ENCODE peak calls at places on chromosomes 3 and 15, in six cellular contexts. R is A549, D is K562, U is suprapubic skin, P is GM12891, C is heart left ventricle. Y is an unnamed sample.
A peak's percentile ranks its signal among the peaks of the same experiment; 100 is the strongest.

GRCh38 chr3:129010316-129010956 is 9.3 kb downstream of the EFCC1 start:
- DNase-seq in R (no peak), D (no peak), U (no peak), P (no peak), C (no peak), Y (no peak)

GRCh38 chr3:46707601-46708011 is 6.4 kb downstream of the TMIE start:
- DNase-seq in R (no peak), D (no peak), U (peak; percentile 25), P (no peak), C (peak; percentile 15), Y (no peak)

GRCh38 chr15:58179741-58180381 is 41.7 kb downstream of the AQP9 start:
- DNase-seq in R (no peak), D (peak; percentile 92), U (no peak), P (no peak), C (no peak), Y (no peak)

GRCh38 chr15:94028121-94028520 is 203.2 kb upstream of the MCTP2 start:
- DNase-seq in R (no peak), D (no peak), U (no peak), P (no peak), C (no peak), Y (no peak)

GRCh38 chr3:194103475-194103874 is 32.5 kb upstream of the HES1 start:
- DNase-seq in R (no peak), D (no peak), U (no peak), P (peak; percentile 42), C (no peak), Y (no peak)

GRCh38 chr3:160929595-160929994 is 173.6 kb downstream of the PPM1L start:
- DNase-seq in R (no peak), D (peak; percentile 3), U (no peak), P (no peak), C (peak; percentile 58), Y (no peak)

GRCh38 chr15:99163271-99164062 is 58.6 kb downstream of the SYNM start:
- DNase-seq in R (no peak), D (no peak), U (no peak), P (no peak), C (no peak), Y (no peak)

GRCh38 chr3:189531271-189531670 is 99.9 kb upstream of the TP63 start:
- DNase-seq in R (no peak), D (no peak), U (no peak), P (no peak), C (no peak), Y (no peak)

GRCh38 chr3:114144909-114145688 is 33.8 kb downstream of the DRD3 start:
- DNase-seq in R (no peak), D (no peak), U (no peak), P (no peak), C (no peak), Y (peak; percentile 54)

GRCh38 chr3:63847718-63848450 is 15.7 kb downstream of the THOC7 start:
- DNase-seq in R (no peak), D (no peak), U (no peak), P (no peak), C (no peak), Y (no peak)

GRCh38 chr3:23648965-23649328 is 156.8 kb upstream of the UBE2E1 start:
- DNase-seq in R (no peak), D (no peak), U (no peak), P (no peak), C (no peak), Y (no peak)

GRCh38 chr15:64130159-64130558 is 21.4 kb upstream of the SNX22 start:
- DNase-seq in R (no peak), D (no peak), U (no peak), P (no peak), C (no peak), Y (no peak)

GRCh38 chr15:22873204-22873701 is 34.8 kb downstream of the NIPA2 start:
- DNase-seq in R (no peak), D (no peak), U (no peak), P (no peak), C (no peak), Y (peak; percentile 74)

GRCh38 chr3:124386006-124386405 is 344.2 kb upstream of the UMPS start:
- DNase-seq in R (no peak), D (no peak), U (no peak), P (no peak), C (no peak), Y (no peak)

GRCh38 chr15:91104111-91104510 is 4.1 kb downstream of the SV2B start:
- DNase-seq in R (no peak), D (no peak), U (peak; percentile 74), P (no peak), C (peak; percentile 52), Y (no peak)

GRCh38 chr3:172096881-172097420 is 57.6 kb downstream of the FNDC3B start:
- DNase-seq in R (peak; percentile 19), D (peak; percentile 77), U (no peak), P (no peak), C (no peak), Y (no peak)

GRCh38 chr3:105827959-105828358 is 40.9 kb downstream of the CBLB start:
- DNase-seq in R (peak; percentile 49), D (peak; percentile 40), U (no peak), P (no peak), C (no peak), Y (peak; percentile 28)

GRCh38 chr3:25429441-25429907 is 1.4 kb downstream of the RARB start:
- DNase-seq in R (no peak), D (no peak), U (no peak), P (no peak), C (no peak), Y (no peak)

GRCh38 chr3:71380096-71380495 is 203.4 kb downstream of the FOXP1 start:
- DNase-seq in R (peak; percentile 8), D (peak; percentile 46), U (no peak), P (no peak), C (no peak), Y (no peak)

GRCh38 chr15:60972866-60973265 is 256.2 kb downstream of the RORA start:
- DNase-seq in R (no peak), D (peak; percentile 3), U (no peak), P (no peak), C (no peak), Y (no peak)

GRCh38 chr3:10413041-10413440 is 92.1 kb upstream of the SEC13 start:
- DNase-seq in R (no peak), D (no peak), U (no peak), P (no peak), C (no peak), Y (no peak)

GRCh38 chr3:53803816-53804545 is 42.2 kb downstream of the CHDH start:
- DNase-seq in R (no peak), D (no peak), U (no peak), P (no peak), C (no peak), Y (no peak)

GRCh38 chr3:134487406-134487805 is 1.5 kb downstream of the CEP63 start:
- DNase-seq in R (no peak), D (peak; percentile 21), U (no peak), P (peak; percentile 23), C (no peak), Y (no peak)
- TF ChIP-seq POLR2A in R (no peak), D (no peak), U (no peak), P (peak; percentile 43), C (no peak), Y (no peak)

GRCh38 chr15:40747685-40748631 is 7.1 kb downstream of the RMDN3 start:
- DNase-seq in R (no peak), D (peak; percentile 53), U (no peak), P (no peak), C (no peak), Y (no peak)
- TF ChIP-seq POLR2A in R (no peak), D (no peak), U (no peak), P (no peak), C (no peak), Y (no peak)

DNA sequence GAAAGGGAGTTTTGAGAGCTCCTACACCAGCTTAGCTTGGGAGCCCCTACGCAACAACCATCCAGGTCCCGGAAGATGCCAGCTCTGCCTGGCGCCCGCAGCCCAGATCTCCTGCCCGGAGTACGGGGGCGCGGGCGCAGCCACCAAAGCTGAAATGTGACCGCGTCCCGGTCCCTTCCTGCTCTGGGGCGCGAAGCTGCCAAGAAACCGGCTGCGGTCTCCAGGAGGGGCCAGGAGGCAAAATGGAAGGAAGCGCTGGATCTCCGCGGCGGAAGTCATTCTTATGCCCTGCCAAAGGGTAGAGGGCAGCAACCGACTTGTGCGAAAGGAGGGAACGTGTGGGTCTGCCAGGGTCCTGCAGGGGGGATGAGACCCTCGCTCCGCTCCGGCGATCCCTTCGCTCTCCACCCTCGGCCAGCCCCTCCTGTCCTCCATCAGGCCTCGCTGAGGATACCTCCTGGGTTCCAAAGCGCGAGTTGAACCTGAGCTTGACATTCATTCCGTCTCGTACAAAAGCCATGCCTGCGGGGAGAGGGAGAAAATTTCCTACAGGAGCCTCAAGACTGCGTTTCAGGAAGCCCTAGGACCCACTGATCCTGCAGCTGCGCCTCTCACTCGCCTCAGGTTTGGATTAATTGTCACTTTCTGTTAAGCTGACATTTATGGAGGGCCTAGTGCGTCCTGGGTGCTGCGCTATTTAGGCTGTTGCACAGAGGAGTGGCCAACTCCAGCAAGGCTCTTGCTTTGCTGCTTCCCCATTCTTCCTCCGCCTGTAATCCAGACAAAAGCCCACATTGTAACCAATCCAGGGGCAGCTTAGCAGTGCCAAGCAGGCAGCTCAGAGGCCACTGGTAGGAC is 98.3 kb upstream of the VGLL3 start:
- DNase-seq in R (peak; percentile 46), D (peak; percentile 9), U (peak; percentile 71), P (peak; percentile 8), C (peak; percentile 51), Y (peak; percentile 28)
- TF ChIP-seq POLR2A in R (peak; percentile 64), D (no peak), U (no peak), P (no peak), C (no peak), Y (peak; percentile 44)

GRCh38 chr3:4978966-4979400 is 254 bp upstream of the BHLHE40 start:
- DNase-seq in R (peak; percentile 89), D (peak; percentile 99), U (peak; percentile 98), P (peak; percentile 69), C (peak; percentile 97), Y (peak; percentile 75)

GRCh38 chr3:4977889-4978258 is 1.4 kb upstream of the BHLHE40 start:
- DNase-seq in R (no peak), D (no peak), U (no peak), P (no peak), C (no peak), Y (no peak)

GRCh38 chr3:4976109-4976508 is 3.1 kb upstream of the BHLHE40 start:
- DNase-seq in R (peak; percentile 78), D (peak; percentile 94), U (no peak), P (no peak), C (peak; percentile 32), Y (no peak)

GRCh38 chr3:4978259-4978965 is 825 bp upstream of the BHLHE40 start:
- DNase-seq in R (peak; percentile 94), D (peak; percentile 99), U (peak; percentile 98), P (peak; percentile 56), C (peak; percentile 98), Y (peak; percentile 65)

DNA sequence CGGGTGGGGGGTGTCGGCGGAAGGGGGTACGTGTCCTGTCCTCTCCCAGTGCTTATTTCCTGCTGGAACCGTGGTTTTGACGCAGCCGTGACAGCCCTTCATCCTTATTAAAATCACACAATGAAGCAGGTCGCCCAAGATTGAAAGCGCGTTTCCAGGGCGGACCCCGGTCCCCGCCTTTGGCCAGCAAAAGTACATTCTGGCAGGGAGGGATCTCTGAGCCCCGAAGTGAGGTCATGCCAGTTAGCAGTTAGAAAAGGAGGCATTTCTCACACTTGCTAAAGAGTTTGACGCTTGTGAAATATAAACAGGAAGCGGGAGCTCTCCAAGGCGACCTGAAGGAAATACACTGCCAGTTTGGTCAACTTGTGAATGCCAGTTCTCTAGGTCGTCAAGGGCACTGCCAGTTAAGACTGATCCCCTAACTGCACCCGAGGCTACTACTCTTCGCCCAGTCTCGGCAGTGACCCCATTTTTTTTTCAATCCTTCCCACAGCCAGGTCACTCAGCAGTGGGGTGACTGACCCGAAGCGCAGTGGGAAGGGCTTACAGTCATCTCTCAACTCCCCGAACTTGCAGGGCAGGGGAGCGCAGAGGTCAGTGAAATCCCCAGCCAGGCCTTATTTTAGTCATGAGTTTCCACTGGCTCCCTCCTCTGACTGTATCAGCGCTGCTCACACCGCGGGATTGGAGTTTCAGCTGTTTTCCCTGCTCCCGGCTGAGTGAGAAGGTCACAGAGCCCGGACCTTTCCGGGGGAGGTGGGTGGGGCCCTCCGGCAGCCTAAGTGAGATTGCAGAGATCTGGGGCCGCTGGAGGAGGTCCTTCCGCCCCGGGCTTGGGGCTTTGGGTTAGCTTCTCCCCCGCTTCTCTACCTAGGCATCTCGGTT is 2.0 kb upstream of the BHLHE40 start:
- DNase-seq in R (peak; percentile 62), D (peak; percentile 99), U (peak; percentile 92), P (no peak), C (peak; percentile 94), Y (no peak)
- TF ChIP-seq POLR2A in R (peak; percentile 20), D (peak; percentile 7), U (no peak), P (peak; percentile 80), C (no peak), Y (peak; percentile 42)

Y was measured in H54.